ENCODE peak calls at places on chromosome 14, in eight cellular contexts. One of them, this sample, is unnamed.

GRCh38 chr14:86057018-86057667 is 527.2 kb downstream of the FLRT2 start:
- DNase-seq in left lung: no peak
- DNase-seq in SJSA1: no peak
- DNase-seq in mesendoderm: peak; percentile 44
- DNase-seq in CD4-positive, CD25-positive, alpha-beta regulatory T cell: no peak
- DNase-seq in cardiac muscle cell: peak; percentile 52
- DNase-seq in fibroblast of lung: peak; percentile 8
- DNase-seq in HCT116: no peak
- DNase-seq in this sample: no peak

GRCh38 chr14:56004807-56005579 is 113.2 kb upstream of the PELI2 start:
- DNase-seq in mesendoderm: peak; percentile 81
- DNase-seq in CD4-positive, CD25-positive, alpha-beta regulatory T cell: peak; percentile 49
- DNase-seq in SJSA1: peak; percentile 51
- DNase-seq in left lung: no peak
- DNase-seq in fibroblast of lung: peak; percentile 91
- DNase-seq in cardiac muscle cell: peak; percentile 90
- DNase-seq in HCT116: no peak
- DNase-seq in this sample: peak; percentile 13

GRCh38 chr14:74684444-74684843 is 28.4 kb downstream of the AREL1 start:
- DNase-seq in fibroblast of lung: no peak
- DNase-seq in CD4-positive, CD25-positive, alpha-beta regulatory T cell: no peak
- DNase-seq in left lung: peak; percentile 86
- DNase-seq in HCT116: no peak
- DNase-seq in SJSA1: no peak
- DNase-seq in cardiac muscle cell: no peak
- DNase-seq in mesendoderm: no peak
- DNase-seq in this sample: no peak

GRCh38 chr14:80538633-80539375 is 327.5 kb upstream of the DIO2 start:
- DNase-seq in SJSA1: no peak
- DNase-seq in mesendoderm: no peak
- DNase-seq in left lung: no peak
- DNase-seq in CD4-positive, CD25-positive, alpha-beta regulatory T cell: no peak
- DNase-seq in HCT116: no peak
- DNase-seq in fibroblast of lung: no peak
- DNase-seq in cardiac muscle cell: no peak
- DNase-seq in this sample: no peak

GRCh38 chr14:77158175-77158908 is 16.8 kb upstream of the ZDHHC22 start:
- DNase-seq in CD4-positive, CD25-positive, alpha-beta regulatory T cell: no peak
- DNase-seq in HCT116: no peak
- DNase-seq in cardiac muscle cell: peak; percentile 68
- DNase-seq in fibroblast of lung: peak; percentile 76
- DNase-seq in SJSA1: peak; percentile 40
- DNase-seq in mesendoderm: peak; percentile 78
- DNase-seq in left lung: no peak
- DNase-seq in this sample: no peak

GRCh38 chr14:103746706-103747105 is 31.1 kb downstream of the ZFYVE21 start:
- DNase-seq in mesendoderm: no peak
- DNase-seq in cardiac muscle cell: peak; percentile 28
- DNase-seq in left lung: no peak
- DNase-seq in SJSA1: no peak
- DNase-seq in CD4-positive, CD25-positive, alpha-beta regulatory T cell: no peak
- DNase-seq in HCT116: no peak
- DNase-seq in fibroblast of lung: peak; percentile 79
- DNase-seq in this sample: no peak

GRCh38 chr14:36450550-36450949 is 69.5 kb downstream of the NKX2-1 start:
- DNase-seq in left lung: no peak
- DNase-seq in SJSA1: no peak
- DNase-seq in mesendoderm: peak; percentile 67
- DNase-seq in CD4-positive, CD25-positive, alpha-beta regulatory T cell: no peak
- DNase-seq in fibroblast of lung: no peak
- DNase-seq in HCT116: no peak
- DNase-seq in cardiac muscle cell: no peak
- DNase-seq in this sample: no peak

GRCh38 chr14:103260629-103261124 is 73.4 kb upstream of the EIF5 start:
- DNase-seq in SJSA1: peak; percentile 82
- DNase-seq in mesendoderm: no peak
- DNase-seq in CD4-positive, CD25-positive, alpha-beta regulatory T cell: no peak
- DNase-seq in HCT116: no peak
- DNase-seq in fibroblast of lung: peak; percentile 33
- DNase-seq in left lung: no peak
- DNase-seq in cardiac muscle cell: peak; percentile 71
- DNase-seq in this sample: no peak

GRCh38 chr14:20564501-20564997 is 3.7 kb upstream of the RNASE9 start:
- DNase-seq in CD4-positive, CD25-positive, alpha-beta regulatory T cell: no peak
- DNase-seq in cardiac muscle cell: no peak
- DNase-seq in mesendoderm: no peak
- DNase-seq in fibroblast of lung: no peak
- DNase-seq in left lung: no peak
- DNase-seq in SJSA1: no peak
- DNase-seq in HCT116: no peak
- DNase-seq in this sample: no peak

GRCh38 chr14:26424537-26424936 is 173.3 kb downstream of the NOVA1 start:
- DNase-seq in SJSA1: no peak
- DNase-seq in fibroblast of lung: no peak
- DNase-seq in HCT116: no peak
- DNase-seq in left lung: no peak
- DNase-seq in CD4-positive, CD25-positive, alpha-beta regulatory T cell: no peak
- DNase-seq in cardiac muscle cell: no peak
- DNase-seq in mesendoderm: no peak
- DNase-seq in this sample: no peak

GRCh38 chr14:22846811-22847307 is 10.5 kb downstream of the MMP14 start:
- DNase-seq in CD4-positive, CD25-positive, alpha-beta regulatory T cell: no peak
- DNase-seq in mesendoderm: no peak
- DNase-seq in cardiac muscle cell: no peak
- DNase-seq in SJSA1: no peak
- DNase-seq in HCT116: no peak
- DNase-seq in fibroblast of lung: no peak
- DNase-seq in left lung: no peak
- DNase-seq in this sample: no peak

GRCh38 chr14:22500954-22501353 is 88.1 kb downstream of the DAD1 start:
- DNase-seq in HCT116: no peak
- DNase-seq in left lung: no peak
- DNase-seq in CD4-positive, CD25-positive, alpha-beta regulatory T cell: no peak
- DNase-seq in SJSA1: no peak
- DNase-seq in mesendoderm: no peak
- DNase-seq in fibroblast of lung: no peak
- DNase-seq in cardiac muscle cell: no peak
- DNase-seq in this sample: no peak

GRCh38 chr14:36519431-36520321 is at the start of gene NKX2-1:
- DNase-seq in mesendoderm: peak; percentile 82
- DNase-seq in CD4-positive, CD25-positive, alpha-beta regulatory T cell: no peak
- DNase-seq in SJSA1: no peak
- DNase-seq in HCT116: no peak
- DNase-seq in cardiac muscle cell: no peak
- DNase-seq in left lung: peak; percentile 85
- DNase-seq in fibroblast of lung: peak; percentile 58
- DNase-seq in this sample: no peak

GRCh38 chr14:104514156-104514848 is 65.3 kb upstream of the C14orf180 start:
- DNase-seq in mesendoderm: no peak
- DNase-seq in HCT116: no peak
- DNase-seq in left lung: no peak
- DNase-seq in SJSA1: no peak
- DNase-seq in CD4-positive, CD25-positive, alpha-beta regulatory T cell: no peak
- DNase-seq in fibroblast of lung: no peak
- DNase-seq in cardiac muscle cell: no peak
- DNase-seq in this sample: no peak

GRCh38 chr14:63361790-63362189 is 43.1 kb upstream of the GPHB5 start:
- DNase-seq in fibroblast of lung: no peak
- DNase-seq in left lung: no peak
- DNase-seq in cardiac muscle cell: no peak
- DNase-seq in mesendoderm: peak; percentile 13
- DNase-seq in CD4-positive, CD25-positive, alpha-beta regulatory T cell: no peak
- DNase-seq in SJSA1: no peak
- DNase-seq in HCT116: no peak
- DNase-seq in this sample: no peak

GRCh38 chr14:52876311-52876710 is 74.5 kb downstream of the FERMT2 start:
- DNase-seq in cardiac muscle cell: peak; percentile 70
- DNase-seq in left lung: no peak
- DNase-seq in HCT116: no peak
- DNase-seq in mesendoderm: peak; percentile 70
- DNase-seq in fibroblast of lung: peak; percentile 72
- DNase-seq in CD4-positive, CD25-positive, alpha-beta regulatory T cell: no peak
- DNase-seq in SJSA1: peak; percentile 33
- DNase-seq in this sample: no peak

GRCh38 chr14:66507181-66507721 is 696 bp upstream of the GPHN start:
- DNase-seq in HCT116: peak; percentile 34
- DNase-seq in left lung: no peak
- DNase-seq in mesendoderm: no peak
- DNase-seq in cardiac muscle cell: no peak
- DNase-seq in CD4-positive, CD25-positive, alpha-beta regulatory T cell: peak; percentile 10
- DNase-seq in SJSA1: no peak
- DNase-seq in fibroblast of lung: no peak
- DNase-seq in this sample: no peak

GRCh38 chr14:103186241-103186835 is 63.1 kb downstream of the TNFAIP2 start:
- DNase-seq in SJSA1: no peak
- DNase-seq in HCT116: no peak
- DNase-seq in fibroblast of lung: no peak
- DNase-seq in CD4-positive, CD25-positive, alpha-beta regulatory T cell: no peak
- DNase-seq in mesendoderm: no peak
- DNase-seq in cardiac muscle cell: no peak
- DNase-seq in left lung: no peak
- DNase-seq in this sample: no peak

GRCh38 chr14:95515080-95515489 is 1.4 kb downstream of the SYNE3 start:
- DNase-seq in left lung: peak; percentile 82
- DNase-seq in fibroblast of lung: no peak
- DNase-seq in cardiac muscle cell: peak; percentile 35
- DNase-seq in mesendoderm: no peak
- DNase-seq in SJSA1: no peak
- DNase-seq in CD4-positive, CD25-positive, alpha-beta regulatory T cell: no peak
- DNase-seq in HCT116: no peak
- DNase-seq in this sample: no peak
- H3K4me1 ChIP-seq in left lung: peaks cover 39% of the 10 kb centered on the region
- H3K4me1 ChIP-seq in fibroblast of lung: peaks cover 17% of the 10 kb centered on the region
- H3K4me1 ChIP-seq in cardiac muscle cell: peaks cover 15% of the 10 kb centered on the region
- H3K4me1 ChIP-seq in mesendoderm: peaks cover 7% of the 10 kb centered on the region
- H3K4me1 ChIP-seq in SJSA1: peaks cover 47% of the 10 kb centered on the region
- H3K4me1 ChIP-seq in CD4-positive, CD25-positive, alpha-beta regulatory T cell: peaks cover 80% of the 10 kb centered on the region
- H3K4me1 ChIP-seq in HCT116: peaks cover 39% of the 10 kb centered on the region
- H3K4me1 ChIP-seq in this sample: peaks cover 8% of the 10 kb centered on the region

GRCh38 chr14:31408421-31408820 is 11.9 kb downstream of the HEATR5A start:
- DNase-seq in CD4-positive, CD25-positive, alpha-beta regulatory T cell: no peak
- DNase-seq in SJSA1: no peak
- DNase-seq in mesendoderm: no peak
- DNase-seq in left lung: no peak
- DNase-seq in fibroblast of lung: no peak
- DNase-seq in HCT116: no peak
- DNase-seq in cardiac muscle cell: no peak
- DNase-seq in this sample: no peak
- H3K4me1 ChIP-seq in CD4-positive, CD25-positive, alpha-beta regulatory T cell: no peaks in the 10 kb centered on the region
- H3K4me1 ChIP-seq in SJSA1: peaks cover 4% of the 10 kb centered on the region
- H3K4me1 ChIP-seq in mesendoderm: no peaks in the 10 kb centered on the region
- H3K4me1 ChIP-seq in left lung: peaks cover 8% of the 10 kb centered on the region
- H3K4me1 ChIP-seq in fibroblast of lung: no peaks in the 10 kb centered on the region
- H3K4me1 ChIP-seq in HCT116: no peaks in the 10 kb centered on the region
- H3K4me1 ChIP-seq in cardiac muscle cell: peaks cover 7% of the 10 kb centered on the region
- H3K4me1 ChIP-seq in this sample: no peaks in the 10 kb centered on the region

DNA sequence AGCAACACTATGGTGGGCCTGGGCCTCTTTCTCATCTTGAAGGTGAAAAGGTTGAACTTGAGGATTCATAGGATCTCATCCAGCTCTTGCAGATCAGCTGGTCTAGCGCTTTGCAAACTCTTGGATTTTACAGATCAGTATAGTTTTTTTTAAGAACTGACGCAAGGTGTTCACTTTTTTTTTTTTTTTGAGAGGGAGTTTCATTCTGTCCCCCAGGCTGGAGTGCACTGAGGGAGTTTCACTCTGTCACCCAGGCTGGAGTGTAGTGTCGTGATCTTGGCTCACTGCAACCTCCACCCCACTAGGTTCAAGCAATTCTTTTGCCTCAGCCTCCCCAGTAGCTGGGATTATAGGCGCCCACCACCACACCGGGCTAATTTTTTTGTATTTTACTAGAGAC is 20.4 kb upstream of the LGMN start:
- DNase-seq in mesendoderm: no peak
- DNase-seq in SJSA1: no peak
- DNase-seq in CD4-positive, CD25-positive, alpha-beta regulatory T cell: no peak
- DNase-seq in fibroblast of lung: no peak
- DNase-seq in cardiac muscle cell: no peak
- DNase-seq in HCT116: no peak
- DNase-seq in left lung: no peak
- DNase-seq in this sample: no peak
- H3K4me1 ChIP-seq in mesendoderm: no peaks in the 10 kb centered on the region
- H3K4me1 ChIP-seq in SJSA1: no peaks in the 10 kb centered on the region
- H3K4me1 ChIP-seq in CD4-positive, CD25-positive, alpha-beta regulatory T cell: peaks cover 22% of the 10 kb centered on the region
- H3K4me1 ChIP-seq in fibroblast of lung: no peaks in the 10 kb centered on the region
- H3K4me1 ChIP-seq in cardiac muscle cell: no peaks in the 10 kb centered on the region
- H3K4me1 ChIP-seq in HCT116: no peaks in the 10 kb centered on the region
- H3K4me1 ChIP-seq in left lung: no peaks in the 10 kb centered on the region
- H3K4me1 ChIP-seq in this sample: no peaks in the 10 kb centered on the region

GRCh38 chr14:99573436-99574098 is 30.4 kb downstream of the CCDC85C start:
- DNase-seq in fibroblast of lung: no peak
- DNase-seq in SJSA1: no peak
- DNase-seq in left lung: no peak
- DNase-seq in HCT116: no peak
- DNase-seq in CD4-positive, CD25-positive, alpha-beta regulatory T cell: no peak
- DNase-seq in cardiac muscle cell: no peak
- DNase-seq in mesendoderm: no peak
- DNase-seq in this sample: no peak

GRCh38 chr14:99571303-99571986 is 32.6 kb downstream of the CCDC85C start:
- DNase-seq in fibroblast of lung: no peak
- DNase-seq in SJSA1: no peak
- DNase-seq in left lung: no peak
- DNase-seq in cardiac muscle cell: no peak
- DNase-seq in CD4-positive, CD25-positive, alpha-beta regulatory T cell: no peak
- DNase-seq in mesendoderm: no peak
- DNase-seq in HCT116: no peak
- DNase-seq in this sample: no peak

GRCh38 chr14:99572173-99572999 is 31.6 kb downstream of the CCDC85C start:
- DNase-seq in CD4-positive, CD25-positive, alpha-beta regulatory T cell: no peak
- DNase-seq in cardiac muscle cell: no peak
- DNase-seq in left lung: no peak
- DNase-seq in SJSA1: no peak
- DNase-seq in HCT116: no peak
- DNase-seq in fibroblast of lung: no peak
- DNase-seq in mesendoderm: peak; percentile 39
- DNase-seq in this sample: no peak

GRCh38 chr14:99574099-99574880 is 29.7 kb downstream of the CCDC85C start:
- DNase-seq in fibroblast of lung: peak; percentile 92
- DNase-seq in mesendoderm: peak; percentile 97
- DNase-seq in left lung: no peak
- DNase-seq in SJSA1: peak; percentile 92
- DNase-seq in cardiac muscle cell: peak; percentile 92
- DNase-seq in HCT116: no peak
- DNase-seq in CD4-positive, CD25-positive, alpha-beta regulatory T cell: no peak
- DNase-seq in this sample: peak; percentile 33

GRCh38 chr14:99573000-99573330 is 31.0 kb downstream of the CCDC85C start:
- DNase-seq in mesendoderm: no peak
- DNase-seq in cardiac muscle cell: no peak
- DNase-seq in HCT116: no peak
- DNase-seq in left lung: no peak
- DNase-seq in fibroblast of lung: no peak
- DNase-seq in CD4-positive, CD25-positive, alpha-beta regulatory T cell: no peak
- DNase-seq in SJSA1: no peak
- DNase-seq in this sample: no peak
- H3K4me1 ChIP-seq in mesendoderm: peaks cover 57% of the 10 kb centered on the region
- H3K4me1 ChIP-seq in cardiac muscle cell: peaks cover 88% of the 10 kb centered on the region
- H3K4me1 ChIP-seq in HCT116: peaks cover 50% of the 10 kb centered on the region
- H3K4me1 ChIP-seq in left lung: peaks cover 30% of the 10 kb centered on the region
- H3K4me1 ChIP-seq in fibroblast of lung: peaks cover 33% of the 10 kb centered on the region
- H3K4me1 ChIP-seq in CD4-positive, CD25-positive, alpha-beta regulatory T cell: no peaks in the 10 kb centered on the region
- H3K4me1 ChIP-seq in SJSA1: peaks cover 91% of the 10 kb centered on the region
- H3K4me1 ChIP-seq in this sample: peaks cover 26% of the 10 kb centered on the region